ENCODE peak calls at places on chromosomes 12 and 14, in four cellular contexts. W is HepG2, J is HCT116, D is K562. K is an unnamed sample.

GRCh38 chr12:68559246-68559645 is 51.5 kb upstream of the RAP1B start:
- DNase-seq in W (no peak), J (no peak), D (no peak), K (no peak)

GRCh38 chr12:93673084-93673483 is 4.1 kb upstream of the CRADD start:
- DNase-seq in W (no peak), J (no peak), D (no peak), K (no peak)

GRCh38 chr14:71206766-71207371 is 299.6 kb downstream of the PCNX1 start:
- DNase-seq in W (no peak), J (no peak), D (no peak), K (no peak)

GRCh38 chr12:108618079-108618952 is 15.4 kb downstream of the SELPLG start:
- DNase-seq in W (peak), J (peak), D (peak), K (peak)

GRCh38 chr12:130423991-130424857 is 86.5 kb downstream of the PIWIL1 start:
- DNase-seq in W (no peak), J (no peak), D (no peak), K (no peak)

GRCh38 chr14:56195727-56196126 is 77.5 kb downstream of the PELI2 start:
- DNase-seq in W (no peak), J (no peak), D (no peak), K (no peak)

GRCh38 chr14:60250318-60251035 is 1.5 kb downstream of the PPM1A start:
- DNase-seq in W (peak), J (peak), D (no peak), K (peak)

GRCh38 chr14:94644102-94644535 is 31.9 kb downstream of the SERPINA3 start:
- DNase-seq in W (no peak), J (no peak), D (no peak), K (no peak)

DNA sequence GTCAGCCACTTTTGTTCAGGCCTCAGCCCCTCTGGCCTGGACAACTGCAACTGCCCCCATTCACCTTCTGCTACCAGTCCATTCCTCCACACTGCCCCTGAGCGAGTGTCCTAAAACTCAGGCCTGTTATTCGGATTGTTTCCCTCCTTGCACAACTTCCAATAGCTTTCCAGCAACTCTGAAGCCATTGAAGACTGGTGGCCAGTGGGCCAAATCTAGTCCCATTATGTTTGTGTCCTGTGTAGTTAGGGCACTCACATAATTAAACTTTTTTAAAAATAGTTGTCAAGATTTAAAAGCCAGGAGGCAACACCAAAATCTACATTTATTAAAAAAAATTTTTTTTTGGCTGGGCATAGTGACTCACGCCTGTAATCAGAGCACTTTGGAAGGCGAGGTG is 17.8 kb upstream of the FIGNL2 start:
- DNase-seq in W (no peak), J (no peak), D (no peak), K (no peak)
- TF ChIP-seq JUND in W (no peak), J (no peak), D (no peak), K (no peak)

GRCh38 chr12:54759751-54760150 is 94.6 kb upstream of the MUCL1 start:
- DNase-seq in W (peak), J (peak), D (no peak), K (peak)
- TF ChIP-seq JUND in W (no peak), J (no peak), D (no peak), K (no peak)

DNA sequence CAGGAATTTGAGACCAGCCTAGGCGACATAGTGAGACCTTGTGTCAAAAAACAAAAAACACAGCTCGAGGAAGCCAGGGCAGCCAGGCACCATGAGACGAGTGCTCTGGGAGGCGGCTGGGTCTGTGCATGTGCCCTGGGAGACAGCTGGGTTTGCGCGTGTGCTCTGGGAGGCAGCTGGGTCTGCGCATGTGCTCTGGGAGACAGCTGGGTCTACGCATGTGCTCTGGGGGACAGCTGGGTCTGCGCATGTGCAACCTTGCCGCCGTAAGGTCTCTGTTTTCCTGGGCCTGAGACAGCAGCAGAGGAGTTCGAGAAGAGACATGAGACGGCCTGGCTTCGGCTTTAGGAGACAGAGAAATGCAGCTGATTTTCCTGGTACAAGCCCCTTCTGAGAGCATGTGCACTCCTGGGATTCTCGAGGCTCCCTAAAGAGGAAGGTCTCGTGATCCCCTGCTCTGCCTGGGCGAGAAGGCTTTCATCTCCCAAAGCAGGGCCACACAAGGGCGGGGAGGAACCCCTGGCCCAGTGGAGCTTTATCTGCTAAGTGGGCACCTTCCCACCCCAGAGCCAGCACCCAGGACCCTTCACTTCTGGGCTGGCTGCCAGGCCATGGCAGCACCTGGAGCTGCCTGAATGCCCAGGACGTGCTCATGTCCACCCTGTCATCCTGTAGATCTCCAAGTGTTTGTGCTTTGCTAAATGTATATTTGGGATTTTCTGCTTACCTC is 3.5 kb upstream of the BDKRB1 start:
- DNase-seq in W (no peak), J (no peak), D (peak), K (no peak)
- TF ChIP-seq JUND in W (no peak), J (no peak), D (no peak), K (no peak)

GRCh38 chr12:12560587-12561304 is 1.9 kb downstream of the DUSP16 start:
- DNase-seq in W (peak), J (no peak), D (no peak), K (peak)
- TF ChIP-seq JUND in W (no peak), J (no peak), D (no peak), K (peak)

DNA sequence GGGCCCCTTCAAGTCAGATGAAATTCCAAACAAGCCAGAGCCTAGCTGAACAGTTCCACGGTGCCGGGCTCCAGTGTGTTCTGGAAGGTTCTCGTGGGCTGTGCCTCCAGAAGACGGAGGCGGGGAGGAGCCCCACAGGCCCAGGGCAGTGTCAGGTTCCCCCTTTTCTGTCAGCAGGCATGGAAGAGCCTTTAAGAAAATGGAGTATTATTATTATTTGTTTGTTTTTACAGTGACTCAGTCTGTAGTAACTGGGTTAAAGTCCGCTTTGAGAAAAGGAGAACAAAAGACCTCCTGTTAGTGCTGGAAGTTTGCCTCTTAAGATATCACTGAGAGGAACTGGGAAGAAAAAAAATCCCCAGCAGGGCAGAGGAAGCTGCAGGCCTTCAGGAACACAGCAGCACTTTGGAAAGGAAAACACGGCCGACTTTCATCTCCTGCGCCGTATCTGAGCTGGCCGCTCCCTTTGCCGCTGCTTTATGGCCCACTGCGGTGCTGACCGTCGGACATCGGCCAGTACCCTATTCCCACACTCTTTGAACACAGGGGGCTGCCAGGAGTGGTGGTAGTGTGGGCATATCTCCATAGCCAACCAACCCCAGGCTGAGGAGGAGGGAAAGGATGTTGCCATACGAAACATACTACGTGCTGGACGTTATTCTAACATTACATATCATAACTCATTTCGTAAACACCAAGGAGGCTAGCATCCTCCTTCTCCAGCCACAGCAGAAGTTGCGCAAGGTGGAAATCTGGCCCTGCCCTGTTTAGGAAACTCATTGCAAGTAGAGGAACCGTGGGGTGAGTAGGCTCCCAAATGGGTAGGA is 194.0 kb downstream of the ZFP36L1 start:
- DNase-seq in W (peak), J (peak), D (no peak), K (peak)
- TF ChIP-seq JUND in W (peak), J (peak), D (no peak), K (no peak)

DNA sequence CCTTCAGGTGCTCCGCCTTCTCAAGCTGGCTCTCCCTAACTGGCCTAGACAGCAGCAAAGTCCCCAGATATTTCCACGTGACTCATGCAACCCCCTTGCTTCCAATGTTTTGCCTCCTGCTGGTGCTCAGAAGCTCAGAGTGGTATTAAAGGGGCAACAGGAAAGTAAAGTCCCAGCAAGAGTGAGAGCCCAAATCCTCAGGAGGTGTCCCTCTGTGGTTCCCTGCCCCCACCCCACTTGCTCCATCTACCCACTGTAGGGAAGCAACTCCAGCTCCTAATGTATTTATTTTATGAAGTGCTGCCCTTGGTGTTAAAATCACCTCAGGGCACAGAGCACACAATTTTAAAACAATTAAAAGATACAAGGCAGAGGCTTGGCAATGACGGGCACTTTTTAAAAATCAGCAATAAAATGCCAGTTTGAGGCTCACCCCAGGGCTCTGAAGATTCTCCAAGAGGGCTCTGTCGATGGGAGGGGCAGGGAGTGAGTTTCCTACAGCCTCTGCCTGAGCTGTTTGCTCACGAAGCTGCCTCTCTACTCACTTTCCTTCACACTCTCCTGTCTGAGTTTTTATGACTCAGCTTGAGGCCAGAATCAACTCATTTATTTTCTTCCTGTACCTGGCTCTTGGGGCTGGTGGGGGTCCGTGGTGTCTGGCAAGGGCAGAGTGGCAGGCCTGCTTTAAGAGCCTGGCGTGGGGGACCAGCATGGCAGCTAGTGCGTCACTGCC is 81.9 kb upstream of the MAX start:
- DNase-seq in W (no peak), J (no peak), D (no peak), K (no peak)
- TF ChIP-seq JUND in W (no peak), J (no peak), D (no peak), K (no peak)

GRCh38 chr14:104894331-104895206 is 29.5 kb downstream of the CEP170B start:
- DNase-seq in W (no peak), J (no peak), D (no peak), K (no peak)

GRCh38 chr14:104895207-104895785 is 29.4 kb upstream of the PLD4 start:
- DNase-seq in W (no peak), J (no peak), D (no peak), K (no peak)

GRCh38 chr14:104892517-104893434 is 27.7 kb downstream of the CEP170B start:
- DNase-seq in W (no peak), J (no peak), D (peak), K (no peak)

GRCh38 chr14:104891664-104892500 is 26.8 kb downstream of the CEP170B start:
- DNase-seq in W (no peak), J (no peak), D (no peak), K (no peak)

GRCh38 chr14:104893435-104894207 is 28.6 kb downstream of the CEP170B start:
- DNase-seq in W (no peak), J (no peak), D (peak), K (no peak)
- TF ChIP-seq JUND in W (no peak), J (no peak), D (no peak), K (no peak)

DNA sequence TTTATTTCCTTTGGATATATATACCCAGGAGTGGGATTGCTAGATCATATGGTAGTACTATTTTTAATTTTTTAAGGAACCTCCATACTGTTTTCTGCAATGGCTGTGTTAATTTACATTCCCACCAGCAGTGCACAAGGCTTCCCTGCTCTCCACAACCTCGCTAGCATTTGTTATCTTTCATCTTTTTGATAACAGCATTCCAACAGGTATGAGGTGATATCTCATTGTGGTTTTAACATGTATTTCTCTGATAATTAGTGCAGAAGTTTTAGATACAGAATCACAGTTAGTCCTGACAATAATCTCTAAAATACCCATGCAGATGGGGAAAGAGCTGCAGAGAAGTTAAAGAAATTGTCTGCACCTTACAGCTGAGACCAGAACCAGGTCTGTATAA is 35.5 kb upstream of the BCL2L14 start:
- DNase-seq in W (no peak), J (no peak), D (no peak), K (no peak)
- TF ChIP-seq JUND in W (no peak), J (no peak), D (no peak), K (no peak)

K was measured in T47D.